ENCODE peak calls at places on chromosome 7, in six cellular contexts. One of them, this sample, is unnamed.
A peak's percentile ranks its signal among the peaks of the same experiment; 100 is the strongest.

GRCh38 chr7:5143935-5144903 is 45.8 kb upstream of the WIPI2 start:
- DNase-seq in H1: no peak
- DNase-seq in HCT116: no peak
- DNase-seq in GM12878: peak; percentile 55
- DNase-seq in K562: peak; percentile 39
- DNase-seq in HepG2: no peak
- DNase-seq in this sample: no peak

GRCh38 chr7:27784399-27785053 is 44.6 kb downstream of the TAX1BP1 start:
- DNase-seq in H1: no peak
- DNase-seq in HCT116: peak; percentile 76
- DNase-seq in GM12878: no peak
- DNase-seq in K562: peak; percentile 43
- DNase-seq in HepG2: peak; percentile 81
- DNase-seq in this sample: peak; percentile 16

GRCh38 chr7:43865277-43865676 is 4.0 kb downstream of the MRPS24 start:
- DNase-seq in H1: no peak
- DNase-seq in HCT116: no peak
- DNase-seq in GM12878: no peak
- DNase-seq in K562: no peak
- DNase-seq in HepG2: peak; percentile 9
- DNase-seq in this sample: no peak

GRCh38 chr7:151025924-151026671 is 1.8 kb upstream of the ATG9B start:
- DNase-seq in H1: no peak
- DNase-seq in HCT116: no peak
- DNase-seq in GM12878: no peak
- DNase-seq in K562: no peak
- DNase-seq in HepG2: no peak
- DNase-seq in this sample: no peak

GRCh38 chr7:2471396-2471795 is 4.8 kb downstream of the GRIFIN start:
- DNase-seq in H1: no peak
- DNase-seq in HCT116: no peak
- DNase-seq in GM12878: no peak
- DNase-seq in K562: no peak
- DNase-seq in HepG2: no peak
- DNase-seq in this sample: no peak

GRCh38 chr7:33590902-33591301 is 314.4 kb upstream of the BMPER start:
- DNase-seq in H1: no peak
- DNase-seq in HCT116: no peak
- DNase-seq in GM12878: no peak
- DNase-seq in K562: no peak
- DNase-seq in HepG2: no peak
- DNase-seq in this sample: no peak

GRCh38 chr7:120732256-120732655 is 125.7 kb downstream of the TSPAN12 start:
- DNase-seq in H1: no peak
- DNase-seq in HCT116: no peak
- DNase-seq in GM12878: no peak
- DNase-seq in K562: no peak
- DNase-seq in HepG2: no peak
- DNase-seq in this sample: no peak

GRCh38 chr7:96670338-96671289 is 39.0 kb downstream of the SEM1 start:
- DNase-seq in H1: no peak
- DNase-seq in HCT116: no peak
- DNase-seq in GM12878: no peak
- DNase-seq in K562: no peak
- DNase-seq in HepG2: no peak
- DNase-seq in this sample: no peak

GRCh38 chr7:158096582-158096981 is 491.0 kb downstream of the PTPRN2 start:
- DNase-seq in H1: no peak
- DNase-seq in HCT116: no peak
- DNase-seq in GM12878: no peak
- DNase-seq in K562: no peak
- DNase-seq in HepG2: no peak
- DNase-seq in this sample: no peak

GRCh38 chr7:17552952-17553351 is 254.5 kb downstream of the AHR start:
- DNase-seq in H1: no peak
- DNase-seq in HCT116: no peak
- DNase-seq in GM12878: no peak
- DNase-seq in K562: no peak
- DNase-seq in HepG2: no peak
- DNase-seq in this sample: no peak

GRCh38 chr7:4758111-4758510 is 17.3 kb upstream of the AP5Z1 start:
- DNase-seq in H1: no peak
- DNase-seq in HCT116: no peak
- DNase-seq in GM12878: no peak
- DNase-seq in K562: no peak
- DNase-seq in HepG2: no peak
- DNase-seq in this sample: no peak

GRCh38 chr7:80764132-80764531 is 125.7 kb downstream of the CD36 start:
- DNase-seq in H1: no peak
- DNase-seq in HCT116: no peak
- DNase-seq in GM12878: no peak
- DNase-seq in K562: no peak
- DNase-seq in HepG2: no peak
- DNase-seq in this sample: peak; percentile 93

GRCh38 chr7:127250312-127251047 is 2.3 kb downstream of the GRM8 start:
- DNase-seq in H1: no peak
- DNase-seq in HCT116: no peak
- DNase-seq in GM12878: no peak
- DNase-seq in K562: no peak
- DNase-seq in HepG2: no peak
- DNase-seq in this sample: no peak

DNA sequence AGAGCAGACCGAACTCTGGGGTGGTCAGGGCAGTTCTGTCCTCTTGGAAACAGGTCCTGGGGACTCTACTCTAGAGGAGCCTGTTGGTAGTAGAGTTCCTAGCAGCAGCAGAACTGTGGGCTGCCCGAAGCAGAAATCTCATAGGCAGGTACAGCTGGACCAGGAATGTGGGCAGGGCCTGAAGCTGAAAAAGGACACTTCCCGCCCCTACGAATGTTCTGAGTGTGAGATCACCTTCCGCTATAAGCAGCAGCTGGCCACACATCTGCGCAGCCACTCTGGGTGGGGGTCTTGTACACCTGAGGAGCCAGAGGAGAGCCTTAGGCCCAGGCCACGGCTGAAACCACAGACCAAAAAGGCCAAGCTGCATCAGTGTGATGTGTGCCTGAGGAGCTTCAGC is 8.3 kb upstream of the ZNF783 start:
- DNase-seq in H1: no peak
- DNase-seq in HCT116: no peak
- DNase-seq in GM12878: no peak
- DNase-seq in K562: no peak
- DNase-seq in HepG2: no peak
- DNase-seq in this sample: no peak
- H3K36me3 ChIP-seq in H1: peaks cover 56% of the 10 kb centered on the region
- H3K36me3 ChIP-seq in HCT116: peaks cover 22% of the 10 kb centered on the region
- H3K36me3 ChIP-seq in GM12878: peaks cover 16% of the 10 kb centered on the region
- H3K36me3 ChIP-seq in K562: peaks cover 50% of the 10 kb centered on the region
- H3K36me3 ChIP-seq in HepG2: peaks cover 26% of the 10 kb centered on the region
- H3K36me3 ChIP-seq in this sample: peaks cover 60% of the 10 kb centered on the region

DNA sequence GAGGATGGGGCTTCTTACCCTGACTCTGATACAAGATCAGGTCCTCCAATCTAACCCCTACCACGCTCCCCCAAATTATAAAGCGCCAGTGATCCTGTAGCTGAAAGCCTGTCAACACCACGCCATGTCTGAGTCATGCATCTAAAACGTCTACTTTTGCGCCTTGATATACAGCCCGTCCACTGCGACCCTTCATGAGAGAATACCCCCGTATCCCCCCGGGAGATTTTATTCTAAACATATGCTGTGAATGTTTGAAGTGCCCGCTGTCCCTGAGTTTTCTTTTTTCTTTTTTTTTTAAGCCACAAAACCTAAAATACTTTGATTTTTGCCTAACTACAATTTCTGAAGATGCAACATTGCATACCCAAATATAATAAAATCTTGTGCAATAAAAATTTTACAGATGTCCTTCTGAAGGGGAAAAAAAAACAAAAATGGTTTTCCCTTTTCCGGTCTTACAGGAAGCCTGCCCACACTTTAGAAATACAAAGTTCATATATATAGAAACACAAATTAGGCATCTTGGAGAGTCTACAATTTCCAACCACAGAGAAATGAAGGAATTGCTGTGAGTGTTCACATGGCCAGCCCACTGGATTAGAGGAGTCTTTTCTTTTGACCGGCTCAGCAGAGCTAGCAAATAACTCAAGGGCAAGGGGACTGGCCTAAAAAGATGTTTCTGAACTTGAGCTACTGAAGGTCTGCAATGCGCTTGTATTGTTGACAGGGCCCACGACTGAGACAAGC is 92.6 kb downstream of the GLI3 start:
- DNase-seq in H1: peak; percentile 33
- DNase-seq in HCT116: no peak
- DNase-seq in GM12878: no peak
- DNase-seq in K562: no peak
- DNase-seq in HepG2: no peak
- DNase-seq in this sample: no peak
- TF ChIP-seq ZNF274 in H1: no peak
- TF ChIP-seq ZNF274 in HCT116: no peak
- TF ChIP-seq ZNF274 in GM12878: no peak
- TF ChIP-seq ZNF274 in K562: no peak
- TF ChIP-seq ZNF274 in HepG2: no peak
- TF ChIP-seq ZNF274 in this sample: no peak

GRCh38 chr7:16431646-16432424 is 10.5 kb upstream of the CRPPA start:
- DNase-seq in H1: no peak
- DNase-seq in HCT116: peak; percentile 54
- DNase-seq in GM12878: no peak
- DNase-seq in K562: peak; percentile 65
- DNase-seq in HepG2: peak; percentile 54
- DNase-seq in this sample: peak; percentile 51

GRCh38 chr7:16433568-16434122 is 12.3 kb upstream of the CRPPA start:
- DNase-seq in H1: no peak
- DNase-seq in HCT116: no peak
- DNase-seq in GM12878: no peak
- DNase-seq in K562: peak; percentile 48
- DNase-seq in HepG2: no peak
- DNase-seq in this sample: no peak

GRCh38 chr7:16430133-16430532 is 8.8 kb upstream of the CRPPA start:
- DNase-seq in H1: no peak
- DNase-seq in HCT116: no peak
- DNase-seq in GM12878: no peak
- DNase-seq in K562: no peak
- DNase-seq in HepG2: no peak
- DNase-seq in this sample: no peak

GRCh38 chr7:16428672-16429071 is 7.3 kb upstream of the CRPPA start:
- DNase-seq in H1: no peak
- DNase-seq in HCT116: no peak
- DNase-seq in GM12878: no peak
- DNase-seq in K562: no peak
- DNase-seq in HepG2: no peak
- DNase-seq in this sample: no peak

GRCh38 chr7:16432425-16432731 is 11.0 kb upstream of the CRPPA start:
- DNase-seq in H1: no peak
- DNase-seq in HCT116: no peak
- DNase-seq in GM12878: no peak
- DNase-seq in K562: no peak
- DNase-seq in HepG2: no peak
- DNase-seq in this sample: no peak
- H3K4me1 ChIP-seq in H1: no peaks in the 10 kb centered on the region
- H3K4me1 ChIP-seq in HCT116: no peaks in the 10 kb centered on the region
- H3K4me1 ChIP-seq in GM12878: no peaks in the 10 kb centered on the region
- H3K4me1 ChIP-seq in K562: peaks cover 37% of the 10 kb centered on the region
- H3K4me1 ChIP-seq in HepG2: no peaks in the 10 kb centered on the region
- H3K4me1 ChIP-seq in this sample: no peaks in the 10 kb centered on the region

DNA sequence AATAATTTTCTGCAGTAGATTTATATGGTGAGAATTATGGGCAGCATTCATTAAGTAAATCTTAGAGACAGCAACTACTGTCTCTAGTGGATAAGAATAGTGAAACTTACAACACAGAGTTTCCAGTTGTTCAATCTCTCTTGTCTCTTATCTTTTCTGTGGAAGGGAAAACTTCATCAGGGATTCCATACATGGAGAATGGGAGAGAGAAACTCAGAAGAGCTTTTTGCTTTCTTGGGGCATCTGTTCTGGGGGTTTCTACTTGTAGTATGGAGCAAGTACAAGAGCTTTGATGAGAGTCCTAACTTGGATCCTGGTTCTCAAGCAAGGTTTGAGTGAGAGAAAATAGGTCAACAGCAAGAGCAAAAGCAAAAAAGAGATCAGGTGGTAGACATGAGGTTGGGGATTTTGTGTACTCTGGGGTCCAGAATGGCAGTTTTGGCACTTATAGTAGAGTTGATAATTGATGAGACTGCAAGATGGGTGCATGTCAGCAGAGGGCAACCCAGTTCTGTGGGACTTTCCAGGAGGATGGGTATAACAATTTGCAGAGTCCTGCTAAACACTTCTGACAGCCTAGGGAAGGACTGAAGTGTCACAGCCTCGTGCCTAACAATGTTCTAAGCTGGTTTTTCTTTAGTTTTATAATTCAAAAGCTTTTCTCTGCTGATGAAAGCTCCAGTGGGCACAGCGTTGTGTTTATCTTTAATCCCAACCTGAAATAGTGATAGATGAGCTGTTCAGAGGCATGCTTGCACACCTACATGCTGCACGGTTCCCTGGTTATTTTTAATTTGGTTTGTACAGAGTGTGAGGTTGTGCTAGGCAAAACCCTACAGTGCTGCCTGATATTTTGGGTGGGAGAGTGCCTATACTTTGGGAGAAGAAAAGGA is 32.0 kb upstream of the STRIP2 start:
- DNase-seq in H1: no peak
- DNase-seq in HCT116: no peak
- DNase-seq in GM12878: peak; percentile 43
- DNase-seq in K562: peak; percentile 55
- DNase-seq in HepG2: no peak
- DNase-seq in this sample: no peak
- H3K36me3 ChIP-seq in H1: peaks cover 10% of the 10 kb centered on the region
- H3K36me3 ChIP-seq in HCT116: no peaks in the 10 kb centered on the region
- H3K36me3 ChIP-seq in GM12878: no peaks in the 10 kb centered on the region
- H3K36me3 ChIP-seq in K562: no peaks in the 10 kb centered on the region
- H3K36me3 ChIP-seq in HepG2: peaks cover 2% of the 10 kb centered on the region
- H3K36me3 ChIP-seq in this sample: peaks cover 3% of the 10 kb centered on the region

DNA sequence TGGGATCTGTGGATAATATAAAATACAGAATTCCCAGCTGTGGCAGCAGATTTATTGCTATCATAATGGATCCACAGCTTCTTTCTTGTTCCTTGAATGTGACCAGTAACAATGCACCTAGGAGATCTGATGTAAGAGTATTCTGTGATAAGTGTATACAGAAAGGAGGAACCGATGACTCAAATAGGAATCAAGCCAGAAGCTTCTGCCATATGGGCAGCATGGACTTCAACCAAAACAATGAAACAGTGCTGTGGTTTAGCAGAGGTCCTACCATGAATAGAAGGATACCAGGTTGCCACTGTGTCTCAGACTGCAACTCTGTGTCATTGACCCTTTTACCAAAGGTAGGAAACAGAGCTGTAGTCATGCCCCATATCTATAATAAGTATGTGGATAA is 81.8 kb downstream of the PTPRZ1 start:
- DNase-seq in H1: no peak
- DNase-seq in HCT116: no peak
- DNase-seq in GM12878: no peak
- DNase-seq in K562: no peak
- DNase-seq in HepG2: no peak
- DNase-seq in this sample: no peak
- TF ChIP-seq ZNF274 in H1: no peak
- TF ChIP-seq ZNF274 in HCT116: no peak
- TF ChIP-seq ZNF274 in GM12878: no peak
- TF ChIP-seq ZNF274 in K562: no peak
- TF ChIP-seq ZNF274 in HepG2: no peak
- TF ChIP-seq ZNF274 in this sample: no peak

This sample was measured in NT2/D1.